ENCODE peak calls at places on chromosomes 13 and 19, in seven cellular contexts. M is neuronal stem cell; J is stimulated activated CD8-positive, alpha-beta memory T cell treated with anti-CD3 and anti-CD28 coated beads, Interleukin-15, amount 100 ng/mL, for 24 hours; O is stimulated activated CD4-positive, alpha-beta T cell treated with anti-CD3 and anti-CD28 coated beads, TNF-alpha, amount 100 ng/mL, for 4 hours; L is choroid plexus epithelial cell; T is cardiac fibroblast; A is HT-29. D is an unnamed sample.

GRCh38 chr13:20191902-20192469 is 752 bp downstream of the GJB2 start:
- DNase-seq in M (no peak), T (no peak), L (peak), O (no peak), A (peak), J (no peak), D (no peak)

GRCh38 chr13:41311607-41312500 is 787 bp downstream of the NAA16 start:
- DNase-seq in O (peak), M (peak), L (peak), A (peak), T (peak), J (peak), D (peak)

GRCh38 chr13:50518131-50518530 is 325.4 kb downstream of the DLEU7 start:
- DNase-seq in T (no peak), O (no peak), J (no peak), A (no peak), L (no peak), M (no peak), D (no peak)

GRCh38 chr13:51405176-51405575 is 47.7 kb downstream of the INTS6 start:
- DNase-seq in T (no peak), A (no peak), L (no peak), O (no peak), M (no peak), J (no peak), D (no peak)

GRCh38 chr19:6421075-6422014 is 3.3 kb downstream of the KHSRP start:
- DNase-seq in A (no peak), M (no peak), L (no peak), O (no peak), J (no peak), T (no peak), D (no peak)

GRCh38 chr19:7394728-7395359 is 46.1 kb downstream of the ARHGEF18 start:
- DNase-seq in O (peak), J (peak), T (peak), L (peak), A (peak), M (peak), D (peak)

GRCh38 chr13:59587971-59588716 is 575.6 kb downstream of the DIAPH3 start:
- DNase-seq in L (no peak), T (no peak), J (no peak), A (no peak), O (no peak), M (peak), D (no peak)

GRCh38 chr19:17307876-17308377 is 1.4 kb upstream of the DDA1 start:
- DNase-seq in O (no peak), A (no peak), T (no peak), J (no peak), L (no peak), M (no peak), D (no peak)

GRCh38 chr19:48465215-48465614 is 4.0 kb upstream of the CYTH2 start:
- DNase-seq in M (no peak), O (no peak), T (no peak), A (no peak), L (no peak), J (no peak), D (no peak)

GRCh38 chr19:48963371-48964204 is 1.5 kb upstream of the FTL start:
- DNase-seq in M (peak), A (peak), T (peak), J (peak), O (peak), L (peak), D (peak)

GRCh38 chr13:85236431-85236830 is 562.8 kb downstream of the SLITRK6 start:
- DNase-seq in J (no peak), L (peak), A (peak), M (no peak), O (no peak), T (peak), D (no peak)

GRCh38 chr13:24922390-24923304 is 158.7 kb downstream of the RNF17 start:
- DNase-seq in L (peak), A (peak), T (peak), M (peak), J (peak), O (peak), D (peak)

GRCh38 chr13:37667631-37668161 is 69.1 kb upstream of the POSTN start:
- DNase-seq in J (no peak), O (no peak), A (no peak), M (no peak), L (no peak), T (no peak), D (no peak)

GRCh38 chr19:18130523-18131242 is 22.3 kb upstream of the PIK3R2 start:
- DNase-seq in O (no peak), L (no peak), M (no peak), J (no peak), T (no peak), A (no peak), D (no peak)

GRCh38 chr19:47549341-47549768 is 23.6 kb downstream of the ZNF541 start:
- DNase-seq in A (no peak), O (no peak), T (no peak), M (no peak), L (no peak), J (no peak), D (no peak)

GRCh38 chr19:18097993-18098890 is 664 bp downstream of the MAST3 start:
- DNase-seq in M (no peak), A (no peak), L (no peak), J (no peak), T (no peak), O (no peak), D (no peak)

GRCh38 chr19:45092747-45093678 is at the start of gene PPP1R37:
- DNase-seq in A (peak), T (peak), M (peak), L (peak), J (peak), O (peak), D (peak)

GRCh38 chr13:46648166-46648607 is 95.2 kb downstream of the LRCH1 start:
- DNase-seq in J (no peak), L (peak), T (peak), M (no peak), A (peak), O (no peak), D (peak)

GRCh38 chr13:24161980-24162517 is 1.5 kb downstream of the SPATA13 start:
- DNase-seq in T (no peak), J (no peak), M (no peak), O (no peak), L (no peak), A (peak), D (no peak)

GRCh38 chr19:48127561-48127960 is 16.9 kb upstream of the PLA2G4C start:
- DNase-seq in J (no peak), O (no peak), A (no peak), T (no peak), L (no peak), M (no peak), D (no peak)

GRCh38 chr13:46475586-46475991 is 77.4 kb upstream of the LRCH1 start:
- DNase-seq in T (peak), M (no peak), A (no peak), O (no peak), J (no peak), L (peak), D (no peak)

GRCh38 chr13:26502826-26503225 is 54.7 kb upstream of the WASF3 start:
- DNase-seq in M (no peak), O (no peak), L (peak), J (no peak), T (peak), A (no peak), D (no peak)

GRCh38 chr13:95749545-95749944 is 72.6 kb downstream of the DNAJC3 start:
- DNase-seq in T (no peak), L (no peak), O (no peak), M (no peak), A (no peak), J (no peak), D (no peak)

GRCh38 chr13:69565334-69565733 is 542.3 kb upstream of the ATXN8OS start:
- DNase-seq in J (no peak), T (peak), O (no peak), L (peak), A (peak), M (no peak), D (no peak)